ENCODE peak calls at places on chromosome 16, in eight cellular contexts. Y is left ventricle myocardium superior; L is activated gamma-delta T cell treated with Interleukin-2 at 50 U/mL for 16 hours; G is activated naive CD4-positive, alpha-beta T cell treated with anti-CD3 and anti-CD28 coated beads, Interleukin-2, amount 50 U/mL, for 16 hours; I is HTR-8/SVneo; O is stimulated activated effector memory CD8-positive, alpha-beta T cell treated with anti-CD3 and anti-CD28 coated beads, Interleukin-12 subunit alpha, Interleukin-12 subunit beta, amount 100 ng/mL, for 72 hours; J is DMS79 treated with DMSO at 0.1 percent for 48 hours; A is activated CD8-positive, alpha-beta memory T cell treated with anti-CD3 and anti-CD28 coated beads, Interleukin-2, amount 50 U/mL, for 48 hours. H is an unnamed sample.

GRCh38 chr16:57732683-57733082 is 2.9 kb upstream of the KATNB1 start:
- DNase-seq in Y (no peak), L (no peak), G (no peak), I (no peak), O (no peak), J (no peak), A (no peak), H (no peak)

GRCh38 chr16:6068063-6068462 is 970.5 kb upstream of the EEF2KMT start:
- DNase-seq in Y (no peak), L (no peak), G (no peak), I (no peak), O (no peak), J (no peak), A (no peak), H (no peak)

GRCh38 chr16:87471278-87472141 is 21.3 kb downstream of the ZCCHC14 start:
- DNase-seq in Y (no peak), L (no peak), G (no peak), I (no peak), O (no peak), J (no peak), A (no peak), H (no peak)

GRCh38 chr16:83164816-83165215 is 538.0 kb downstream of the CDH13 start:
- DNase-seq in Y (no peak), L (no peak), G (no peak), I (no peak), O (no peak), J (no peak), A (no peak), H (no peak)

GRCh38 chr16:57089406-57089805 is 3.0 kb upstream of the CPNE2 start:
- DNase-seq in Y (no peak), L (no peak), G (no peak), I (no peak), O (no peak), J (no peak), A (no peak), H (no peak)

GRCh38 chr16:49756971-49757743 is 98.8 kb downstream of the ZNF423 start:
- DNase-seq in Y (no peak), L (no peak), G (no peak), I (no peak), O (no peak), J (no peak), A (no peak), H (no peak)

GRCh38 chr16:87835882-87836331 is 33.4 kb downstream of the SLC7A5 start:
- DNase-seq in Y (peak; percentile 73), L (no peak), G (no peak), I (no peak), O (no peak), J (no peak), A (no peak), H (no peak)

GRCh38 chr16:52320930-52321439 is 226.0 kb downstream of the TOX3 start:
- DNase-seq in Y (no peak), L (no peak), G (no peak), I (no peak), O (no peak), J (no peak), A (no peak), H (no peak)

GRCh38 chr16:16108759-16109158 is 114.5 kb downstream of the ABCC6 start:
- DNase-seq in Y (no peak), L (no peak), G (no peak), I (no peak), O (no peak), J (no peak), A (no peak), H (no peak)

GRCh38 chr16:31441956-31442355 is 633 bp downstream of the ZNF843 start:
- DNase-seq in Y (peak; percentile 49), L (no peak), G (no peak), I (no peak), O (no peak), J (no peak), A (no peak), H (no peak)

GRCh38 chr16:24689128-24689527 is 40.3 kb upstream of the TNRC6A start:
- DNase-seq in Y (peak; percentile 37), L (no peak), G (no peak), I (peak; percentile 45), O (no peak), J (no peak), A (no peak), H (no peak)

GRCh38 chr16:53922805-53923645 is 219.1 kb downstream of the FTO start:
- DNase-seq in Y (no peak), L (no peak), G (no peak), I (no peak), O (no peak), J (peak; percentile 89), A (no peak), H (no peak)

GRCh38 chr16:88456356-88457292 is 3.5 kb downstream of the ZFPM1 start:
- DNase-seq in Y (no peak), L (peak; percentile 60), G (peak; percentile 86), I (no peak), O (peak; percentile 49), J (peak; percentile 0), A (peak; percentile 77), H (no peak)

GRCh38 chr16:6081320-6081976 is 983.9 kb upstream of the EEF2KMT start:
- DNase-seq in Y (no peak), L (no peak), G (no peak), I (no peak), O (no peak), J (peak; percentile 28), A (peak; percentile 55), H (no peak)

GRCh38 chr16:90019543-90020259 is 445 bp upstream of the DBNDD1 start:
- DNase-seq in Y (peak; percentile 63), L (peak; percentile 26), G (peak; percentile 59), I (peak; percentile 59), O (no peak), J (peak; percentile 31), A (peak; percentile 79), H (no peak)

GRCh38 chr16:23244122-23244521 is 58.0 kb upstream of the SCNN1B start:
- DNase-seq in Y (no peak), L (no peak), G (no peak), I (no peak), O (no peak), J (no peak), A (no peak), H (no peak)

GRCh38 chr16:4226251-4227039 is 15.4 kb downstream of the SRL start:
- DNase-seq in Y (no peak), L (no peak), G (no peak), I (no peak), O (no peak), J (no peak), A (no peak), H (no peak)

GRCh38 chr16:78503501-78504110 is 404.2 kb downstream of the WWOX start:
- DNase-seq in Y (no peak), L (peak; percentile 38), G (no peak), I (no peak), O (peak; percentile 43), J (peak; percentile 16), A (peak; percentile 53), H (peak; percentile 34)

GRCh38 chr16:75754126-75754525 is 27.8 kb upstream of the CPHXL start:
- DNase-seq in Y (no peak), L (no peak), G (no peak), I (no peak), O (no peak), J (no peak), A (no peak), H (no peak)

GRCh38 chr16:16083421-16084156 is 134.2 kb downstream of the ABCC1 start:
- DNase-seq in Y (no peak), L (no peak), G (peak; percentile 19), I (no peak), O (no peak), J (no peak), A (no peak), H (no peak)

GRCh38 chr16:2787406-2787805 is at the start of gene PRSS33:
- DNase-seq in Y (no peak), L (no peak), G (no peak), I (no peak), O (no peak), J (no peak), A (peak; percentile 50), H (no peak)

GRCh38 chr16:50977064-50977621 is 173.9 kb downstream of the SALL1 start:
- DNase-seq in Y (no peak), L (no peak), G (no peak), I (no peak), O (no peak), J (no peak), A (no peak), H (no peak)

GRCh38 chr16:86995456-86995855 is 321.7 kb downstream of the C16orf95 start:
- DNase-seq in Y (no peak), L (no peak), G (no peak), I (no peak), O (no peak), J (no peak), A (no peak), H (no peak)

GRCh38 chr16:46607529-46607928 is 13.7 kb downstream of the SHCBP1 start:
- DNase-seq in Y (no peak), L (no peak), G (no peak), I (peak; percentile 19), O (no peak), J (no peak), A (no peak), H (peak; percentile 10)

GRCh38 chr16:11621920-11622651 is 35.4 kb upstream of the LITAF start:
- DNase-seq in Y (peak; percentile 47), L (peak; percentile 78), G (peak; percentile 30), I (no peak), O (peak; percentile 18), J (peak; percentile 9), A (peak; percentile 73), H (peak; percentile 86)

GRCh38 chr16:75792781-75793180 is 66.5 kb upstream of the CPHXL start:
- DNase-seq in Y (no peak), L (no peak), G (no peak), I (no peak), O (no peak), J (no peak), A (no peak), H (no peak)

GRCh38 chr16:73321942-73322341 is 274.0 kb upstream of the ZFHX3 start:
- DNase-seq in Y (no peak), L (no peak), G (no peak), I (no peak), O (no peak), J (no peak), A (no peak), H (no peak)

GRCh38 chr16:55735120-55735781 is 79.5 kb downstream of the SLC6A2 start:
- DNase-seq in Y (no peak), L (no peak), G (no peak), I (no peak), O (no peak), J (no peak), A (no peak), H (no peak)

GRCh38 chr16:56824335-56824734 is 40.7 kb upstream of the SLC12A3 start:
- DNase-seq in Y (peak; percentile 29), L (no peak), G (no peak), I (no peak), O (no peak), J (peak; percentile 27), A (no peak), H (no peak)

GRCh38 chr16:27431773-27432599 is 30.0 kb downstream of the IL21R start:
- DNase-seq in Y (no peak), L (no peak), G (no peak), I (no peak), O (no peak), J (no peak), A (peak; percentile 50), H (no peak)